ENCODE peak calls at places on chromosomes 2 and 18, in ten cellular contexts. One of them, this sample, is unnamed.

GRCh38 chr2:98552499-98553179 is 55.7 kb downstream of the COA5 start:
- DNase-seq in tibial nerve: no peak
- DNase-seq in uterus: no peak
- DNase-seq in heart left ventricle: no peak
- DNase-seq in IMR-90: peak
- DNase-seq in upper lobe of left lung: no peak
- DNase-seq in breast epithelium: no peak
- DNase-seq in endothelial cell of umbilical vein: no peak
- DNase-seq in body of pancreas: no peak
- DNase-seq in sigmoid colon: no peak
- DNase-seq in this sample: no peak

GRCh38 chr2:197628043-197628500 is 47.3 kb downstream of the RFTN2 start:
- DNase-seq in breast epithelium: no peak
- DNase-seq in endothelial cell of umbilical vein: peak
- DNase-seq in body of pancreas: no peak
- DNase-seq in heart left ventricle: no peak
- DNase-seq in sigmoid colon: peak
- DNase-seq in upper lobe of left lung: no peak
- DNase-seq in tibial nerve: peak
- DNase-seq in IMR-90: peak
- DNase-seq in uterus: no peak
- DNase-seq in this sample: no peak

GRCh38 chr2:132544045-132544630 is 125.9 kb downstream of the LYPD1 start:
- DNase-seq in sigmoid colon: no peak
- DNase-seq in heart left ventricle: no peak
- DNase-seq in tibial nerve: no peak
- DNase-seq in upper lobe of left lung: peak
- DNase-seq in body of pancreas: no peak
- DNase-seq in endothelial cell of umbilical vein: no peak
- DNase-seq in uterus: no peak
- DNase-seq in breast epithelium: no peak
- DNase-seq in IMR-90: no peak
- DNase-seq in this sample: no peak

GRCh38 chr18:3450358-3451107 is 561 bp downstream of the TGIF1 start:
- DNase-seq in uterus: peak
- DNase-seq in breast epithelium: peak
- DNase-seq in endothelial cell of umbilical vein: peak
- DNase-seq in IMR-90: peak
- DNase-seq in sigmoid colon: peak
- DNase-seq in heart left ventricle: peak
- DNase-seq in upper lobe of left lung: peak
- DNase-seq in tibial nerve: peak
- DNase-seq in body of pancreas: peak
- DNase-seq in this sample: peak

GRCh38 chr2:191222952-191223351 is 22.3 kb upstream of the MYO1B start:
- DNase-seq in sigmoid colon: no peak
- DNase-seq in breast epithelium: no peak
- DNase-seq in uterus: no peak
- DNase-seq in body of pancreas: no peak
- DNase-seq in endothelial cell of umbilical vein: no peak
- DNase-seq in IMR-90: no peak
- DNase-seq in tibial nerve: no peak
- DNase-seq in heart left ventricle: no peak
- DNase-seq in upper lobe of left lung: no peak
- DNase-seq in this sample: no peak

GRCh38 chr2:216083464-216084279 is 2.0 kb downstream of the TMEM169 start:
- DNase-seq in uterus: no peak
- DNase-seq in breast epithelium: no peak
- DNase-seq in heart left ventricle: no peak
- DNase-seq in sigmoid colon: no peak
- DNase-seq in upper lobe of left lung: no peak
- DNase-seq in tibial nerve: no peak
- DNase-seq in IMR-90: peak
- DNase-seq in body of pancreas: no peak
- DNase-seq in endothelial cell of umbilical vein: no peak
- DNase-seq in this sample: no peak

GRCh38 chr18:31624892-31625640 is 33.4 kb downstream of the TTR start:
- DNase-seq in tibial nerve: no peak
- DNase-seq in breast epithelium: no peak
- DNase-seq in upper lobe of left lung: no peak
- DNase-seq in sigmoid colon: no peak
- DNase-seq in body of pancreas: no peak
- DNase-seq in uterus: no peak
- DNase-seq in heart left ventricle: no peak
- DNase-seq in endothelial cell of umbilical vein: no peak
- DNase-seq in IMR-90: no peak
- DNase-seq in this sample: no peak

GRCh38 chr2:175999283-175999819 is 2.7 kb downstream of the LNPK start:
- DNase-seq in uterus: no peak
- DNase-seq in heart left ventricle: no peak
- DNase-seq in upper lobe of left lung: no peak
- DNase-seq in breast epithelium: no peak
- DNase-seq in tibial nerve: no peak
- DNase-seq in endothelial cell of umbilical vein: no peak
- DNase-seq in body of pancreas: no peak
- DNase-seq in sigmoid colon: no peak
- DNase-seq in IMR-90: no peak
- DNase-seq in this sample: no peak

GRCh38 chr2:98654702-98655488 is 46.5 kb downstream of the UNC50 start:
- DNase-seq in heart left ventricle: no peak
- DNase-seq in breast epithelium: no peak
- DNase-seq in body of pancreas: no peak
- DNase-seq in uterus: no peak
- DNase-seq in IMR-90: no peak
- DNase-seq in tibial nerve: peak
- DNase-seq in endothelial cell of umbilical vein: peak
- DNase-seq in sigmoid colon: no peak
- DNase-seq in upper lobe of left lung: no peak
- DNase-seq in this sample: no peak

GRCh38 chr18:49074505-49074904 is 123.7 kb upstream of the SMAD7 start:
- DNase-seq in IMR-90: no peak
- DNase-seq in sigmoid colon: no peak
- DNase-seq in heart left ventricle: no peak
- DNase-seq in tibial nerve: no peak
- DNase-seq in endothelial cell of umbilical vein: no peak
- DNase-seq in body of pancreas: no peak
- DNase-seq in upper lobe of left lung: no peak
- DNase-seq in uterus: no peak
- DNase-seq in breast epithelium: no peak
- DNase-seq in this sample: no peak

GRCh38 chr18:47893939-47894699 is 36.3 kb downstream of the SMAD2 start:
- DNase-seq in sigmoid colon: no peak
- DNase-seq in uterus: no peak
- DNase-seq in body of pancreas: no peak
- DNase-seq in endothelial cell of umbilical vein: peak
- DNase-seq in tibial nerve: no peak
- DNase-seq in upper lobe of left lung: no peak
- DNase-seq in IMR-90: peak
- DNase-seq in breast epithelium: no peak
- DNase-seq in heart left ventricle: no peak
- DNase-seq in this sample: no peak

GRCh38 chr18:38481576-38481975 is 916.0 kb upstream of the CELF4 start:
- DNase-seq in IMR-90: no peak
- DNase-seq in heart left ventricle: no peak
- DNase-seq in body of pancreas: no peak
- DNase-seq in breast epithelium: no peak
- DNase-seq in sigmoid colon: no peak
- DNase-seq in uterus: no peak
- DNase-seq in tibial nerve: no peak
- DNase-seq in endothelial cell of umbilical vein: no peak
- DNase-seq in upper lobe of left lung: no peak
- DNase-seq in this sample: no peak

GRCh38 chr2:74080346-74080745 is 67.4 kb downstream of the BOLA3 start:
- DNase-seq in body of pancreas: no peak
- DNase-seq in breast epithelium: no peak
- DNase-seq in tibial nerve: no peak
- DNase-seq in upper lobe of left lung: no peak
- DNase-seq in heart left ventricle: no peak
- DNase-seq in sigmoid colon: no peak
- DNase-seq in endothelial cell of umbilical vein: no peak
- DNase-seq in IMR-90: no peak
- DNase-seq in uterus: no peak
- DNase-seq in this sample: no peak
- TF ChIP-seq POLR2A in body of pancreas: no peak
- TF ChIP-seq POLR2A in breast epithelium: no peak
- TF ChIP-seq POLR2A in tibial nerve: no peak
- TF ChIP-seq POLR2A in upper lobe of left lung: no peak
- TF ChIP-seq POLR2A in heart left ventricle: no peak
- TF ChIP-seq POLR2A in sigmoid colon: no peak
- TF ChIP-seq POLR2A in endothelial cell of umbilical vein: no peak
- TF ChIP-seq POLR2A in IMR-90: no peak
- TF ChIP-seq POLR2A in uterus: no peak
- TF ChIP-seq POLR2A in this sample: no peak

GRCh38 chr2:55232863-55233657 is 572 bp downstream of the RPS27A start:
- DNase-seq in uterus: peak
- DNase-seq in heart left ventricle: no peak
- DNase-seq in body of pancreas: peak
- DNase-seq in sigmoid colon: peak
- DNase-seq in tibial nerve: no peak
- DNase-seq in endothelial cell of umbilical vein: peak
- DNase-seq in upper lobe of left lung: peak
- DNase-seq in breast epithelium: no peak
- DNase-seq in IMR-90: peak
- DNase-seq in this sample: no peak

GRCh38 chr2:55239656-55240222 is 7.3 kb downstream of the RPS27A start:
- DNase-seq in uterus: no peak
- DNase-seq in breast epithelium: no peak
- DNase-seq in endothelial cell of umbilical vein: peak
- DNase-seq in sigmoid colon: no peak
- DNase-seq in upper lobe of left lung: no peak
- DNase-seq in IMR-90: no peak
- DNase-seq in body of pancreas: no peak
- DNase-seq in tibial nerve: no peak
- DNase-seq in heart left ventricle: no peak
- DNase-seq in this sample: no peak

GRCh38 chr2:55235724-55236538 is 3.4 kb downstream of the RPS27A start:
- DNase-seq in sigmoid colon: no peak
- DNase-seq in tibial nerve: no peak
- DNase-seq in IMR-90: no peak
- DNase-seq in body of pancreas: no peak
- DNase-seq in heart left ventricle: no peak
- DNase-seq in upper lobe of left lung: no peak
- DNase-seq in uterus: no peak
- DNase-seq in endothelial cell of umbilical vein: no peak
- DNase-seq in breast epithelium: no peak
- DNase-seq in this sample: no peak

GRCh38 chr2:55233658-55233940 is 1.1 kb downstream of the RPS27A start:
- DNase-seq in tibial nerve: no peak
- DNase-seq in IMR-90: no peak
- DNase-seq in breast epithelium: no peak
- DNase-seq in heart left ventricle: no peak
- DNase-seq in endothelial cell of umbilical vein: no peak
- DNase-seq in uterus: no peak
- DNase-seq in upper lobe of left lung: no peak
- DNase-seq in body of pancreas: no peak
- DNase-seq in sigmoid colon: no peak
- DNase-seq in this sample: no peak

DNA sequence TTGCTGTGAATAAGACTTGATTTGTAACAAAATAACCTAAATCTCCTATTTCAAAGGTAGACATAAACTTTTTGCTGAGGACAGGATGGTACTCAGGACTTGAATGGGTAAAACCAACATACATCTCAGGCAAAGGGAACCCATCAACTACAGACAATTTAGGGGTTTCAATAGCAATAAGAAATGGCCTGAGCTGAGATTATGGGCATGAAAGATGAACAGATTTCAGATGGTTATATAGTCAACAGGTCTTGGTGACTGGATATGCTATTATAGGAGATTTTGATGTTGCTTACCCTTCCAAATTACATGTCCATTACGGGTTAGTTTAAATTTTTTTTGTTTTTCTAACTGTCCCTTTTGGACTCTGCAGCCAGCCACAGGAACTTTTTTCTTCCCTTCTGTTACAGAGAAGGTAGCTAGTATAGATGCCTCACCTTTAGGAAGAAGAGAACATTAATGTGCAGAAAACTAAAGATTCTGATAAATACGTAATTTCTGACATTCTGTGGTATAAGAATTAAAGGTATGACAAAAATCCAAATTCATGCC is 4.6 kb downstream of the RPS27A start:
- DNase-seq in endothelial cell of umbilical vein: no peak
- DNase-seq in IMR-90: no peak
- DNase-seq in breast epithelium: no peak
- DNase-seq in tibial nerve: no peak
- DNase-seq in uterus: no peak
- DNase-seq in body of pancreas: no peak
- DNase-seq in upper lobe of left lung: no peak
- DNase-seq in sigmoid colon: no peak
- DNase-seq in heart left ventricle: no peak
- DNase-seq in this sample: no peak
- TF ChIP-seq POLR2A in endothelial cell of umbilical vein: peak
- TF ChIP-seq POLR2A in IMR-90: no peak
- TF ChIP-seq POLR2A in breast epithelium: no peak
- TF ChIP-seq POLR2A in tibial nerve: no peak
- TF ChIP-seq POLR2A in uterus: no peak
- TF ChIP-seq POLR2A in body of pancreas: no peak
- TF ChIP-seq POLR2A in upper lobe of left lung: no peak
- TF ChIP-seq POLR2A in sigmoid colon: no peak
- TF ChIP-seq POLR2A in heart left ventricle: no peak
- TF ChIP-seq POLR2A in this sample: no peak

DNA sequence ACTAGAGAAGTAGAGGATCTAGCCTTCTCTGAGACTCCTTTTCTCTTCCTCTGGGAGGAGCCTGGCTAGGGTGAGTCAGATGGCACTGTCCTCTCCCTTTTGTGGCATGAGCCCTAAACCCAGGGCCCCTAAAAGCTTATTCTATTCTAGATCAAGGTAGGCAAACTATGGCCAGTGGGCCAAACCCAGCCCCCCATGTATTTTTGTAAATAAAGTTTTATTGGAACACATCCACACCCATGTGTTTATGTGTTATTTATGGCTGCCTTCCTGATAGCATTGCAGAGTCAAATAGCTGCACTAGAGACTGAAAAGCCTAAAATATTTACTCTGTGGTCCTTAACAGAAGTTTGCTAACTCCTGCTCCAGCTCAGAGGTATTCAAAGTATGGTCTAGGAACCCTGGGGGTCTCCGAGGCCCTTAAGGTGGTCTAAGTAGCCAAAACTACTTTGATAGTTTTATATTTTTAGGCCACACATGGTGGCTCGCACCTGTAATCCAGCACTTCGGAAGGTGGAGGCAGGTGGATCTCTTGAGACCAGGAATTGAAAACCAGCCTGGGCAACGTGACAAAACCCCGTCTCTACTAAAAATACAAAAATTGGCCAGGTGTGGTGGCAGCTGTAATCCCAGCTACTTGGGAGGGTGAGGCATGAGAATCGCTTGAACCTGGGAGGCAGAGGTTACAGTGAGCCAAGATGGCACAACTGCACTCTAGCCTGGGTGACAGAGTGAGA is 8.1 kb downstream of the TCF23 start:
- DNase-seq in sigmoid colon: no peak
- DNase-seq in body of pancreas: no peak
- DNase-seq in endothelial cell of umbilical vein: no peak
- DNase-seq in breast epithelium: no peak
- DNase-seq in upper lobe of left lung: no peak
- DNase-seq in heart left ventricle: no peak
- DNase-seq in tibial nerve: no peak
- DNase-seq in IMR-90: no peak
- DNase-seq in uterus: no peak
- DNase-seq in this sample: no peak
- TF ChIP-seq POLR2A in sigmoid colon: no peak
- TF ChIP-seq POLR2A in body of pancreas: no peak
- TF ChIP-seq POLR2A in endothelial cell of umbilical vein: no peak
- TF ChIP-seq POLR2A in breast epithelium: no peak
- TF ChIP-seq POLR2A in upper lobe of left lung: no peak
- TF ChIP-seq POLR2A in heart left ventricle: no peak
- TF ChIP-seq POLR2A in tibial nerve: no peak
- TF ChIP-seq POLR2A in IMR-90: no peak
- TF ChIP-seq POLR2A in uterus: no peak
- TF ChIP-seq POLR2A in this sample: no peak

GRCh38 chr2:100819365-100820345 is at the start of gene NPAS2:
- DNase-seq in uterus: peak
- DNase-seq in heart left ventricle: peak
- DNase-seq in upper lobe of left lung: peak
- DNase-seq in breast epithelium: no peak
- DNase-seq in tibial nerve: peak
- DNase-seq in IMR-90: peak
- DNase-seq in sigmoid colon: peak
- DNase-seq in body of pancreas: peak
- DNase-seq in endothelial cell of umbilical vein: peak
- DNase-seq in this sample: no peak
- TF ChIP-seq POLR2A in uterus: peak
- TF ChIP-seq POLR2A in heart left ventricle: no peak
- TF ChIP-seq POLR2A in upper lobe of left lung: no peak
- TF ChIP-seq POLR2A in breast epithelium: no peak
- TF ChIP-seq POLR2A in tibial nerve: no peak
- TF ChIP-seq POLR2A in IMR-90: no peak
- TF ChIP-seq POLR2A in sigmoid colon: no peak
- TF ChIP-seq POLR2A in body of pancreas: no peak
- TF ChIP-seq POLR2A in endothelial cell of umbilical vein: no peak
- TF ChIP-seq POLR2A in this sample: peak